ENCODE peak calls at places on chromosomes 2 and 18, in seven cellular contexts. M is body of pancreas, C is PC-3, W is hepatocyte, P is H9, N is thyroid gland, Q is mammary epithelial cell. J is an unnamed sample. For H3K4me1, the result is how much of the 10 kb centered on the place peaks cover.

GRCh38 chr18:59540356-59540755 is 156.9 kb downstream of the CCBE1 start:
- DNase-seq in W (no peak), P (no peak), C (no peak), N (no peak), Q (no peak), M (no peak), J (no peak)

GRCh38 chr2:189661957-189662321 is 680 bp downstream of the ASNSD1 start:
- DNase-seq in N (no peak), Q (no peak), P (no peak), M (no peak), W (no peak), C (peak), J (no peak)

GRCh38 chr2:219661955-219662395 is 34.5 kb downstream of the SLC4A3 start:
- DNase-seq in N (no peak), C (peak), M (no peak), Q (peak), W (peak), P (peak), J (peak)

GRCh38 chr2:224982910-224983688 is 59.2 kb downstream of the DOCK10 start:
- DNase-seq in C (no peak), W (peak), M (no peak), P (no peak), N (peak), Q (no peak), J (no peak)

GRCh38 chr18:57797209-57797651 is 5.9 kb downstream of the ATP8B1 start:
- DNase-seq in N (peak), Q (no peak), M (peak), C (peak), P (no peak), W (peak), J (no peak)

GRCh38 chr18:63818212-63818611 is 43.0 kb downstream of the SERPINB7 start:
- DNase-seq in M (no peak), C (peak), W (no peak), Q (no peak), N (no peak), P (no peak), J (no peak)

GRCh38 chr2:163733301-163733938 is 2.4 kb downstream of the FIGN start:
- DNase-seq in P (no peak), W (no peak), Q (no peak), C (no peak), M (no peak), N (no peak), J (no peak)

GRCh38 chr18:29853126-29853525 is 1189.4 kb downstream of the DSC3 start:
- DNase-seq in N (no peak), M (no peak), W (no peak), Q (no peak), C (peak), P (no peak), J (peak)

GRCh38 chr2:82823892-82824291 is 1635.2 kb downstream of the SUCLG1 start:
- DNase-seq in C (no peak), Q (no peak), W (no peak), P (no peak), M (no peak), N (no peak), J (no peak)

GRCh38 chr18:44725300-44726096 is 44.8 kb downstream of the SETBP1 start:
- DNase-seq in W (no peak), Q (peak), N (no peak), P (no peak), C (peak), M (peak), J (no peak)

GRCh38 chr18:48806551-48807261 is 144.1 kb downstream of the SMAD7 start:
- DNase-seq in W (no peak), P (peak), C (no peak), Q (no peak), N (peak), M (peak), J (no peak)

GRCh38 chr18:21187886-21188285 is 54.1 kb upstream of the GREB1L start:
- DNase-seq in Q (no peak), N (no peak), P (no peak), W (no peak), C (no peak), M (no peak), J (no peak)

GRCh38 chr2:162390801-162391200 is 46.9 kb downstream of the GCA start:
- DNase-seq in W (no peak), P (no peak), M (no peak), N (no peak), Q (no peak), C (no peak), J (no peak)

GRCh38 chr18:27062802-27063201 is 122.3 kb downstream of the CHST9 start:
- DNase-seq in W (no peak), N (no peak), M (no peak), Q (peak), P (no peak), C (peak), J (peak)

GRCh38 chr18:45874501-45875184 is 49.2 kb downstream of the SIGLEC15 start:
- DNase-seq in P (no peak), N (no peak), M (no peak), W (no peak), Q (peak), C (no peak), J (no peak)

GRCh38 chr2:143688248-143688647 is 559.0 kb downstream of the ARHGAP15 start:
- DNase-seq in M (no peak), W (no peak), P (no peak), C (no peak), N (no peak), Q (no peak), J (no peak)

GRCh38 chr2:228774548-228774947 is 496.5 kb downstream of the PID1 start:
- DNase-seq in C (no peak), W (no peak), P (no peak), M (no peak), N (no peak), Q (no peak), J (no peak)

GRCh38 chr2:222105046-222105445 is 193.8 kb downstream of the PAX3 start:
- DNase-seq in N (no peak), W (no peak), M (no peak), C (peak), Q (peak), P (no peak), J (peak)

GRCh38 chr18:7607535-7608173 is 40.5 kb downstream of the PTPRM start:
- DNase-seq in P (no peak), M (no peak), C (no peak), Q (no peak), N (no peak), W (no peak), J (no peak)

GRCh38 chr18:13366131-13366530 is 147.6 kb downstream of the LDLRAD4 start:
- DNase-seq in M (no peak), Q (no peak), C (no peak), W (no peak), N (no peak), P (no peak), J (no peak)

GRCh38 chr2:254231-254630 is 9.6 kb downstream of the SH3YL1 start:
- DNase-seq in W (no peak), Q (no peak), N (peak), P (no peak), C (no peak), M (no peak), J (no peak)

GRCh38 chr2:39570614-39571013 is 95.1 kb upstream of the TMEM178A start:
- DNase-seq in W (no peak), C (no peak), Q (no peak), N (no peak), M (no peak), P (no peak), J (no peak)

GRCh38 chr18:27171993-27172392 is 13.1 kb downstream of the CHST9 start:
- DNase-seq in P (no peak), M (no peak), N (no peak), C (no peak), W (no peak), Q (no peak), J (no peak)

GRCh38 chr2:240401781-240402551 is 33.5 kb upstream of the GPC1 start:
- DNase-seq in C (no peak), P (peak), M (no peak), N (no peak), W (no peak), Q (no peak), J (no peak)

GRCh38 chr18:49277395-49278036 is 182.9 kb downstream of the DYM start:
- DNase-seq in M (no peak), W (no peak), P (no peak), N (no peak), Q (peak), C (peak), J (peak)

GRCh38 chr2:207041279-207041678 is 102.0 kb downstream of the CPO start:
- DNase-seq in W (no peak), C (no peak), N (no peak), Q (no peak), P (no peak), M (no peak), J (no peak)
- H3K27ac ChIP-seq in W (no peak), C (no peak), N (no peak), Q (no peak), P (no peak), M (no peak), J (no peak)

DNA sequence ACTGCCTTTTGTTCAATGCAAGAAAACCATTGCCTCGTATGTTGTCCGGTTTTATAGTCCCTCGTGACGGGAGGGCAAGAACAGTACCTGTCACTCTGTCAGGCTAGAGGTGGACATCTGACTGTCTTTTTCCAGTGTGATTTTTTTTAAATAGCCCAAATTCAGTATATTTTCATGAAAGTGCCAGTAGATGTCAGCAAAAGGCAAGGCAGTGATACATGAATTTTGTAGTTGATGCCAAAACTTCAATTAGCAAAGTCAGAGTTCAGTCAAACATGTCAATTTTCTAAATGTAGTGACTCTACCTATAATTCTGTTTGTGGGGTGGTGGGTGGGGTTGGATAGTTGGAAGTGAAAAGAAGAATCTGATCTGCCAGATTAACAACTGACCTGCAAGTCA is 296.0 kb upstream of the MC4R start:
- DNase-seq in N (no peak), M (no peak), Q (no peak), C (peak), W (no peak), P (no peak), J (no peak)
- TF ChIP-seq CTCF in N (no peak), M (no peak), Q (peak), C (peak), W (no peak), P (peak), J (peak)

GRCh38 chr18:23548719-23549118 is 37.6 kb downstream of the NPC1 start:
- DNase-seq in W (no peak), N (no peak), Q (no peak), P (no peak), C (no peak), M (no peak), J (no peak)

GRCh38 chr18:23550898-23551297 is 35.4 kb downstream of the NPC1 start:
- DNase-seq in W (no peak), M (no peak), N (peak), C (no peak), Q (no peak), P (no peak), J (no peak)

GRCh38 chr18:23545247-23545789 is 41.0 kb downstream of the NPC1 start:
- DNase-seq in Q (no peak), N (no peak), C (no peak), M (no peak), W (no peak), P (no peak), J (no peak)

GRCh38 chr18:23547806-23548205 is 38.5 kb downstream of the NPC1 start:
- DNase-seq in P (no peak), M (no peak), Q (peak), W (peak), C (peak), N (no peak), J (peak)

DNA sequence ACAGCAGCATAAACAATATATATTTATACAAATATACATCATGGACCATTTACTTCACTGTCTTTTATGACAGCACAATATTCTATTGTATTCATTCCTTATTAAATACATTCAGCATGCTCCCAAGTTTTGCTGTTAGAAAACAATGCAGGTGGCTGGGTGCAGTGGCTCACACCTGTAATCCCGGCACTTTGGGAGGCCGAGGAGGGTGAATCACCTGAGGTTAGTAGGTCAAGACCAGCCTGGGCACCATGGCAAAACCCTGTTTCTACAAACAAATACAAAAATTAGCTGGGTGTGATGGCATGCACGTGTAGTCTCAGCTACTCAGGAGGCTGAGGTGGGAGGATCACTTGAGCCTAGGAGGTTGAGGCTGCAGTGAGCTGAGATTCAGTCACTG is 39.0 kb downstream of the NPC1 start:
- DNase-seq in N (no peak), C (peak), W (no peak), Q (peak), M (no peak), P (no peak), J (no peak)
- H3K4me1 ChIP-seq in N (under half), C (under half), W (under half), Q (under half), M (under half), P (under half), J (under half)

GRCh38 chr2:55370208-55370607 is 49.4 kb downstream of the CCDC88A start:
- DNase-seq in Q (no peak), P (no peak), N (no peak), W (no peak), M (no peak), C (no peak), J (no peak)

GRCh38 chr2:55363636-55364035 is 56.0 kb downstream of the CCDC88A start:
- DNase-seq in P (no peak), C (no peak), Q (no peak), M (no peak), N (no peak), W (no peak), J (no peak)

GRCh38 chr2:55361465-55362189 is 58.0 kb downstream of the CCDC88A start:
- DNase-seq in C (no peak), N (no peak), Q (no peak), W (no peak), M (no peak), P (no peak), J (no peak)

GRCh38 chr2:55365303-55365702 is 54.4 kb downstream of the CCDC88A start:
- DNase-seq in M (no peak), N (no peak), C (no peak), Q (no peak), W (no peak), P (no peak), J (no peak)

DNA sequence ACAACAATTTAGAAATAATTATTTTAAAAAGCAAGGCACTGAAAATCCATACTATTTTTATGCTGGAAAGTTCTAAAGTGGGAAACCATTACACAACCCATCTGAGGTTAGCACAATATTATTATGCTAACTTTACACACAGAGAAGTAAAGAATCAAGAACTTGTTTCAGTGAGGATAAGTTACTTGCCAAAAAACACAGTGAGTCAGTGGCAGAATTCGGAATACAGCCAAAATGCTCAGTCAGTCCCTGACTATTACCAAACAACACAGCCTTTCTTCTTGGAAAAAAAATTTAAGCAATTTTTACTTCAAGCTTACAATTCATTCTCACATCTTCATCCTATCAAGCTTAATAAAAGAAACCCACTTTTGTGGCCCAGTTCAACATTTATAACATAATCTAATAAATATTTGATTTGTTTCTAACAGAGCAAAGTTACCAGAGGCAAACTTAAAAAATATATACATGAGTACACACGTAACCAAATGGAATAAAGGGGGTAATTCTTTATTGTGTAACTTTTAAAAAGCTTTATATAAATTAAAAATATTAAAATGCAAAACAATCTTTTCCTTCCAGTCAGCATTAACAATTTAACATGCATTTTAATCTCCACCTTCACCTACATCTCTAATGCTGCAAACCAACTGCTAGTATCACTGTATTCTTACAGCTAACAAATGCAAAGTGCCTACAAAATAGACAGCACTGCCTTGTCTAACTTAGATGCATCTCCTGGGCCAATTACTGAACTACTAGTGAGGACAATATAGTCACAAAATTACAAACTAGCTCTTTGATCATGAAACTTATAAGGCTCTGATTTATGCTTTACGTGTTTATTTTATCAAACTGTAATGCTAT is 55.2 kb downstream of the CCDC88A start:
- DNase-seq in M (peak), W (no peak), Q (peak), P (no peak), C (peak), N (peak), J (peak)
- H3K27ac ChIP-seq in M (no peak), W (no peak), Q (peak), P (no peak), C (peak), N (no peak), J (no peak)

J was measured in foreskin keratinocyte.